ENCODE peak calls at places on chromosomes 6 and 20, in eight cellular contexts. M is mucosa of gallbladder; L is midbrain; Q is activated CD4-positive, alpha-beta T cell treated with anti-CD3 and anti-CD28 coated beads, Interleukin-2, amount 50 U/mL, for 1 hour; T is epithelial cell of proximal tubule; V is activated T-cell treated with anti-CD3 and anti-CD28 coated beads, Interleukin-2, amount 50 U/mL, for 72 hours; S is PC-3; Z is fibroblast of the aortic adventitia. N is an unnamed sample.

GRCh38 chr20:62151835-62152364 is 8.3 kb downstream of the SS18L1 start:
- DNase-seq in M (no peak), L (no peak), Q (no peak), T (no peak), V (no peak), S (no peak), Z (no peak), N (no peak)

GRCh38 chr6:87172292-87172691 is 16.9 kb downstream of the ZNF292 start:
- DNase-seq in M (no peak), L (no peak), Q (no peak), T (no peak), V (no peak), S (no peak), Z (no peak), N (no peak)

GRCh38 chr6:104711371-104711770 is 148.3 kb downstream of the HACE1 start:
- DNase-seq in M (no peak), L (no peak), Q (no peak), T (peak), V (no peak), S (peak), Z (peak), N (peak)

GRCh38 chr6:125700591-125701353 is 48.7 kb upstream of the HEY2 start:
- DNase-seq in M (no peak), L (peak), Q (no peak), T (no peak), V (no peak), S (no peak), Z (no peak), N (no peak)

GRCh38 chr6:123189805-123190204 is 193.8 kb downstream of the CLVS2 start:
- DNase-seq in M (no peak), L (no peak), Q (no peak), T (no peak), V (no peak), S (no peak), Z (no peak), N (no peak)

GRCh38 chr6:31578058-31578457 is 2.7 kb downstream of the TNF start:
- DNase-seq in M (no peak), L (no peak), Q (no peak), T (no peak), V (no peak), S (no peak), Z (no peak), N (no peak)

GRCh38 chr20:8018928-8019177 is 708 bp downstream of the TMX4 start:
- DNase-seq in M (no peak), L (no peak), Q (no peak), T (no peak), V (no peak), S (no peak), Z (no peak), N (no peak)

GRCh38 chr6:109121411-109121810 is 26.1 kb downstream of the CEP57L1 start:
- DNase-seq in M (no peak), L (no peak), Q (no peak), T (no peak), V (no peak), S (no peak), Z (peak), N (no peak)

GRCh38 chr20:45056473-45057148 is 44.3 kb downstream of the KCNS1 start:
- DNase-seq in M (no peak), L (no peak), Q (no peak), T (no peak), V (no peak), S (peak), Z (no peak), N (no peak)

GRCh38 chr6:104623052-104623690 is 236.5 kb downstream of the HACE1 start:
- DNase-seq in M (no peak), L (no peak), Q (no peak), T (no peak), V (no peak), S (peak), Z (no peak), N (no peak)